ENCODE peak calls at places on chromosome 2, in six cellular contexts. E is HS-27A, N is LHCN-M2, F is HFFc6, C is SIG-M5, R is HuH-7. Y is an unnamed sample.

GRCh38 chr2:241720099-241720498 is 14.3 kb upstream of the D2HGDH start:
- DNase-seq in E (no peak), N (no peak), F (no peak), C (no peak), R (no peak), Y (no peak)

GRCh38 chr2:241490825-241491505 is 17.4 kb downstream of the STK25 start:
- DNase-seq in E (no peak), N (no peak), F (no peak), C (no peak), R (no peak), Y (no peak)

GRCh38 chr2:12070581-12070980 is 324.1 kb downstream of the LPIN1 start:
- DNase-seq in E (no peak), N (no peak), F (peak; percentile 86), C (no peak), R (no peak), Y (no peak)

GRCh38 chr2:37552339-37552738 is 119.1 kb downstream of the CDC42EP3 start:
- DNase-seq in E (no peak), N (no peak), F (no peak), C (no peak), R (no peak), Y (no peak)

GRCh38 chr2:204860249-204860648 is 315.0 kb downstream of the PARD3B start:
- DNase-seq in E (no peak), N (no peak), F (no peak), C (no peak), R (no peak), Y (peak; percentile 83)

GRCh38 chr2:239904496-239904895 is 120.6 kb downstream of the NDUFA10 start:
- DNase-seq in E (no peak), N (no peak), F (no peak), C (no peak), R (no peak), Y (no peak)

GRCh38 chr2:103292570-103293265 is 530.9 kb downstream of the TMEM182 start:
- DNase-seq in E (no peak), N (no peak), F (no peak), C (no peak), R (no peak), Y (no peak)

GRCh38 chr2:149472413-149472812 is 115.2 kb downstream of the MMADHC start:
- DNase-seq in E (no peak), N (no peak), F (no peak), C (no peak), R (no peak), Y (no peak)

GRCh38 chr2:132615329-132616085 is 54.5 kb downstream of the LYPD1 start:
- DNase-seq in E (no peak), N (no peak), F (no peak), C (no peak), R (no peak), Y (no peak)

GRCh38 chr2:24435391-24436316 is 55.4 kb upstream of the NCOA1 start:
- DNase-seq in E (no peak), N (peak; percentile 96), F (no peak), C (no peak), R (no peak), Y (peak; percentile 73)

GRCh38 chr2:231476920-231477319 is 12.6 kb upstream of the NCL start:
- DNase-seq in E (no peak), N (no peak), F (no peak), C (no peak), R (no peak), Y (no peak)

GRCh38 chr2:26246818-26247217 is 2.1 kb downstream of the HADHB start:
- DNase-seq in E (no peak), N (peak; percentile 47), F (peak; percentile 15), C (peak; percentile 71), R (no peak), Y (no peak)

GRCh38 chr2:209388416-209389037 is 35.3 kb upstream of the MAP2 start:
- DNase-seq in E (no peak), N (no peak), F (no peak), C (no peak), R (no peak), Y (no peak)

GRCh38 chr2:149143734-149144133 is 105.2 kb downstream of the LYPD6B start:
- DNase-seq in E (no peak), N (peak; percentile 65), F (no peak), C (no peak), R (no peak), Y (no peak)

GRCh38 chr2:43852196-43852730 is 13.5 kb downstream of the ABCG8 start:
- DNase-seq in E (no peak), N (no peak), F (no peak), C (no peak), R (no peak), Y (peak; percentile 70)

GRCh38 chr2:9623151-9623550 is 7.6 kb downstream of the YWHAQ start:
- DNase-seq in E (no peak), N (no peak), F (no peak), C (no peak), R (no peak), Y (no peak)

GRCh38 chr2:238370482-238371372 is 50.4 kb downstream of the TRAF3IP1 start:
- DNase-seq in E (no peak), N (peak; percentile 71), F (peak; percentile 50), C (no peak), R (peak; percentile 69), Y (no peak)

GRCh38 chr2:55771612-55772011 is 78.0 kb upstream of the PNPT1 start:
- DNase-seq in E (no peak), N (peak; percentile 38), F (peak; percentile 33), C (no peak), R (peak; percentile 69), Y (no peak)

GRCh38 chr2:5392658-5393057 is 299.5 kb upstream of the SOX11 start:
- DNase-seq in E (no peak), N (no peak), F (no peak), C (no peak), R (no peak), Y (no peak)

GRCh38 chr2:100818606-100819364 is 1.2 kb upstream of the NPAS2 start:
- DNase-seq in E (no peak), N (peak; percentile 71), F (peak; percentile 52), C (no peak), R (peak; percentile 74), Y (peak; percentile 38)

GRCh38 chr2:239339726-239340654 is 60.8 kb downstream of the HDAC4 start:
- DNase-seq in E (no peak), N (no peak), F (no peak), C (no peak), R (no peak), Y (peak; percentile 76)

GRCh38 chr2:96502891-96503636 is 2.1 kb downstream of the NEURL3 start:
- DNase-seq in E (no peak), N (no peak), F (no peak), C (no peak), R (no peak), Y (peak; percentile 73)

GRCh38 chr2:16507655-16508054 is 158.0 kb downstream of the CYRIA start:
- DNase-seq in E (no peak), N (no peak), F (no peak), C (no peak), R (no peak), Y (no peak)

GRCh38 chr2:164314148-164314547 is 307.1 kb downstream of the GRB14 start:
- DNase-seq in E (peak; percentile 9), N (peak; percentile 52), F (no peak), C (no peak), R (no peak), Y (no peak)

GRCh38 chr2:46490521-46491141 is 11.3 kb downstream of the TMEM247 start:
- DNase-seq in E (no peak), N (no peak), F (no peak), C (no peak), R (no peak), Y (peak; percentile 86)

GRCh38 chr2:237744613-237745249 is 53.8 kb upstream of the RBM44 start:
- DNase-seq in E (no peak), N (peak; percentile 41), F (peak; percentile 43), C (no peak), R (peak; percentile 85), Y (peak; percentile 96)

GRCh38 chr2:112674229-112674628 is 28.5 kb downstream of the SLC20A1 start:
- DNase-seq in E (no peak), N (no peak), F (no peak), C (peak; percentile 90), R (no peak), Y (peak; percentile 61)

Y was measured in lower leg skin.